ENCODE peak calls at places on chromosomes 11 and 22, in ten cellular contexts. N, U, Q, F, L, K, A, Z, V and H are unnamed samples.

GRCh38 chr22:20951932-20952380 is 15.1 kb upstream of the AIFM3 start:
- DNase-seq in L (no peak), K (no peak), A (no peak), Z (no peak), Q (no peak), F (no peak), U (no peak), V (no peak), N (no peak), H (no peak)

GRCh38 chr11:3345736-3346135 is 33.2 kb downstream of the ZNF195 start:
- DNase-seq in Q (no peak), K (no peak), A (no peak), V (no peak), L (no peak), N (no peak), Z (no peak), F (no peak), U (no peak), H (no peak)

GRCh38 chr11:57358543-57358961 is 20.4 kb downstream of the P2RX3 start:
- DNase-seq in F (no peak), U (no peak), K (no peak), V (no peak), Z (no peak), Q (no peak), L (peak; percentile 14), A (no peak), N (no peak), H (no peak)

GRCh38 chr22:41361716-41362310 is 19.9 kb upstream of the TEF start:
- DNase-seq in F (no peak), K (no peak), Z (no peak), A (no peak), L (peak; percentile 16), U (no peak), Q (no peak), V (peak; percentile 9), N (no peak), H (no peak)

GRCh38 chr11:70471254-70471653 is 72.9 kb downstream of the CTTN start:
- DNase-seq in Q (no peak), K (no peak), L (no peak), N (no peak), Z (no peak), A (no peak), F (no peak), U (no peak), V (no peak), H (peak; percentile 28)

GRCh38 chr11:125128450-125128849 is 17.0 kb upstream of the TMEM218 start:
- DNase-seq in L (peak; percentile 65), N (no peak), F (no peak), A (peak; percentile 17), V (peak; percentile 45), U (no peak), K (no peak), Q (peak; percentile 67), Z (no peak), H (no peak)

GRCh38 chr11:130553306-130553705 is 104.9 kb downstream of the ADAMTS15 start:
- DNase-seq in K (no peak), F (no peak), Q (no peak), N (no peak), L (no peak), V (peak; percentile 76), A (peak; percentile 34), U (no peak), Z (no peak), H (no peak)

GRCh38 chr22:41057076-41057475 is 35.3 kb upstream of the EP300 start:
- DNase-seq in F (no peak), V (no peak), Z (no peak), N (no peak), L (no peak), K (no peak), U (no peak), A (no peak), Q (no peak), H (no peak)

GRCh38 chr22:33166206-33166605 is 108.0 kb upstream of the SYN3 start:
- DNase-seq in A (no peak), V (no peak), K (no peak), N (peak; percentile 14), U (no peak), L (no peak), Z (no peak), Q (no peak), F (no peak), H (peak; percentile 46)

GRCh38 chr11:75510626-75511025 is 15.1 kb downstream of the GDPD5 start:
- DNase-seq in L (no peak), Q (no peak), Z (no peak), F (no peak), K (peak; percentile 41), A (no peak), N (no peak), V (no peak), U (no peak), H (no peak)

GRCh38 chr11:61507962-61508824 is at the start of gene LRRC10B:
- DNase-seq in V (no peak), Z (no peak), N (peak; percentile 67), L (peak; percentile 25), U (no peak), Q (no peak), F (no peak), A (no peak), K (peak; percentile 30), H (peak; percentile 66)

GRCh38 chr22:37525073-37525745 is 6.0 kb upstream of the CARD10 start:
- DNase-seq in Z (no peak), L (peak; percentile 94), A (no peak), V (peak; percentile 73), K (no peak), Q (peak; percentile 52), U (no peak), N (no peak), F (no peak), H (no peak)

GRCh38 chr11:28932940-28933339 is 824.8 kb downstream of the METTL15 start:
- DNase-seq in Q (no peak), A (no peak), Z (no peak), N (no peak), V (no peak), K (no peak), L (no peak), U (no peak), F (no peak), H (no peak)

GRCh38 chr22:29633514-29634312 is 30.3 kb downstream of the NF2 start:
- DNase-seq in Q (no peak), F (no peak), V (peak; percentile 77), L (peak; percentile 30), K (no peak), N (no peak), Z (no peak), U (no peak), A (no peak), H (no peak)

DNA sequence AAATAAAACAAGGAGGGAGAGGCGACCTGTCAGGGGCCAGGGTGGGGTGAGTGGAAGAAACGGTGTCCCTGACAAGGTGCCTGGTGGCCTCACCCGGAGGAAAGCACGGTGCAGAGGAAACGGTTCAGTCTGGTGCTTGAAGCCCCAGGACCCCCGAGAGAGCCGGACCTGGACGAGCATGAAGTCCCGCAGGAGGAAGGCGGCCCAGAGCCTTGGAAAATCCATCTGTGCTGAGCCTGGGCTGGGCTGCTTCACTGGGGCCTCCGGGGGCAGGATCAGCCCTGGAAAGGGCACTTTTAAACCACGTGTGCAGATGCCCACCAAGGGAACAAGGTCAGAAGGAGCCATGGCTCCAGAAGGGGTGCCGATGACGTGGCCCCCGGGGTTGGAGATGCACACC is 467.3 kb downstream of the OPCML start:
- DNase-seq in U (no peak), K (no peak), A (no peak), Z (no peak), N (no peak), Q (no peak), V (no peak), F (no peak), L (no peak), H (no peak)
- H3K4me3 ChIP-seq in U (no peak overlapping the region), K (peak overlapping the region; percentile 49), A (peak overlapping the region; percentile 53), Z (peak overlapping the region; percentile 74), N (peak overlapping the region; percentile 66), Q (no peak overlapping the region), V (peak overlapping the region; percentile 39), F (peak overlapping the region; percentile 50), L (no peak overlapping the region), H (no peak overlapping the region)

GRCh38 chr11:17171342-17171741 is 36.4 kb downstream of the PIK3C2A start:
- DNase-seq in F (no peak), A (peak; percentile 11), Z (no peak), U (no peak), N (no peak), Q (peak; percentile 8), V (peak; percentile 22), K (no peak), L (peak; percentile 9), H (no peak)
- H3K4me3 ChIP-seq in F (no peak overlapping the region), A (no peak overlapping the region), Z (no peak overlapping the region), U (no peak overlapping the region), N (no peak overlapping the region), Q (no peak overlapping the region), V (no peak overlapping the region), K (no peak overlapping the region), L (no peak overlapping the region), H (no peak overlapping the region)

GRCh38 chr11:9574556-9574805 is 1.0 kb downstream of the WEE1 start:
- DNase-seq in V (no peak), F (peak; percentile 53), L (no peak), K (peak; percentile 57), Q (no peak), U (no peak), Z (peak; percentile 29), N (peak; percentile 33), A (no peak), H (no peak)

GRCh38 chr11:9575531-9576240 is 2.2 kb downstream of the WEE1 start:
- DNase-seq in F (no peak), K (no peak), N (no peak), A (no peak), Z (no peak), L (no peak), U (no peak), Q (no peak), V (peak; percentile 54), H (no peak)

GRCh38 chr11:9574806-9575530 is 1.5 kb downstream of the WEE1 start:
- DNase-seq in A (peak; percentile 67), V (peak; percentile 89), Q (peak; percentile 56), N (peak; percentile 68), Z (peak; percentile 30), U (peak; percentile 48), F (peak; percentile 71), L (peak; percentile 83), K (peak; percentile 65), H (no peak)

GRCh38 chr11:9577032-9577431 is 3.6 kb downstream of the WEE1 start:
- DNase-seq in F (no peak), K (no peak), Z (no peak), U (no peak), N (no peak), A (no peak), V (no peak), Q (no peak), L (peak; percentile 71), H (no peak)

DNA sequence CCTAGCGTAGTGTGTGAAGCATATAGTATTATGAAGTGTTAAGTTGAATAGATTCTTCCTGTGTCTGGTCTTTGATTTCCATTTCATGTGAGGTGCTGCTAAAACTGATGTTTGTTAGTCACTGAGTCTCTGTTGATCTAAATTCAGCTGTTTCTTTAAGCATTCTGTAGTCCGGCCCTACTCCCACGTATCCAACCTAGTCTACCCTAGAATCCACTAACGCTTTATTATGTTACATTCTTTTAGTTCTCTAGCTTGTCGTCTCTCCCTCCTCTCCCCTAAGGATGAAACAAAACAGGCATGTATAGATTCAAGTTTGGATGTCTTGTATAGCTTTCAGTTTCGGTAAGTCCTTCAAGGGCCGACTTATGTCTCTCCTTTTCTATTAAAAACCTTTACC is 4.1 kb downstream of the WEE1 start:
- DNase-seq in V (peak; percentile 60), Z (no peak), K (no peak), N (no peak), Q (no peak), L (no peak), F (no peak), U (no peak), A (no peak), H (no peak)
- H3K4me3 ChIP-seq in V (peak overlapping the region; percentile 71), Z (peak overlapping the region; percentile 84), K (peak overlapping the region; percentile 83), N (no peak overlapping the region), Q (peak overlapping the region; percentile 82), L (peak overlapping the region; percentile 85), F (peak overlapping the region; percentile 75), U (peak overlapping the region; percentile 58), A (peak overlapping the region; percentile 71), H (no peak overlapping the region)

GRCh38 chr11:119314748-119315138 is 2.2 kb downstream of the MCAM start:
- DNase-seq in K (no peak), Z (no peak), N (no peak), U (no peak), V (no peak), A (no peak), L (no peak), Q (no peak), F (no peak), H (no peak)
- H3K4me3 ChIP-seq in K (peak overlapping the region; percentile 67), Z (peak overlapping the region; percentile 79), N (no peak overlapping the region), U (no peak overlapping the region), V (no peak overlapping the region), A (no peak overlapping the region), L (no peak overlapping the region), Q (peak overlapping the region; percentile 71), F (peak overlapping the region; percentile 74), H (peak overlapping the region; percentile 51)